ENCODE peak calls at places on chromosomes 4 and X, in ten cellular contexts. I is PC-3; G is stomach; F is CD8-positive, alpha-beta T cell; L is mesenchymal stem cell; Z is astrocyte; T is esophagus squamous epithelium; X is RWPE2; H is body of pancreas; K is psoas muscle. O is an unnamed sample. For H3K4me1 and H3K36me3, the result is how much of the 10 kb centered on the place peaks cover.

GRCh38 chrX:130028196-130028595 is 45.8 kb downstream of the BCORL1 start:
- DNase-seq in I (peak), G (peak), F (peak), L (peak), Z (no peak), T (no peak), X (no peak), H (peak), K (peak), O (peak)

GRCh38 chr4:125115476-125115875 is 199.3 kb upstream of the FAT4 start:
- DNase-seq in I (no peak), G (no peak), F (no peak), L (no peak), Z (peak), T (no peak), X (no peak), H (no peak), K (no peak), O (peak)

GRCh38 chr4:19309365-19309764 is 942.3 kb upstream of the SLIT2 start:
- DNase-seq in I (peak), G (no peak), F (no peak), L (peak), Z (peak), T (no peak), X (no peak), H (no peak), K (no peak), O (peak)

GRCh38 chr4:4427886-4428285 is 41.0 kb downstream of the NSG1 start:
- DNase-seq in I (no peak), G (no peak), F (no peak), L (no peak), Z (no peak), T (no peak), X (no peak), H (no peak), K (no peak), O (no peak)

GRCh38 chrX:47197526-47197925 is 3.9 kb downstream of the UBA1 start:
- DNase-seq in I (no peak), G (no peak), F (no peak), L (no peak), Z (no peak), T (no peak), X (no peak), H (no peak), K (peak), O (no peak)

GRCh38 chr4:100486496-100486895 is 31.3 kb downstream of the EMCN start:
- DNase-seq in I (no peak), G (peak), F (no peak), L (no peak), Z (no peak), T (no peak), X (no peak), H (peak), K (no peak), O (no peak)

GRCh38 chr4:161650812-161651211 is 513.0 kb downstream of the FSTL5 start:
- DNase-seq in I (no peak), G (no peak), F (no peak), L (no peak), Z (no peak), T (no peak), X (no peak), H (no peak), K (no peak), O (no peak)

GRCh38 chr4:72302981-72303704 is 265.9 kb downstream of the ADAMTS3 start:
- DNase-seq in I (peak), G (peak), F (no peak), L (peak), Z (no peak), T (no peak), X (no peak), H (peak), K (no peak), O (peak)

GRCh38 chr4:11698846-11699590 is 270.3 kb upstream of the HS3ST1 start:
- DNase-seq in I (peak), G (no peak), F (no peak), L (peak), Z (peak), T (no peak), X (peak), H (no peak), K (no peak), O (no peak)

GRCh38 chr4:72966652-72967051 is 102.9 kb downstream of the COX18 start:
- DNase-seq in I (no peak), G (no peak), F (no peak), L (no peak), Z (no peak), T (no peak), X (no peak), H (no peak), K (no peak), O (no peak)

GRCh38 chr4:25092139-25092538 is 61.4 kb upstream of the LGI2 start:
- DNase-seq in I (no peak), G (no peak), F (no peak), L (no peak), Z (no peak), T (no peak), X (no peak), H (no peak), K (no peak), O (peak)

GRCh38 chr4:156347412-156348075 is 393.9 kb upstream of the CTSO start:
- DNase-seq in I (peak), G (no peak), F (no peak), L (peak), Z (peak), T (no peak), X (no peak), H (no peak), K (no peak), O (no peak)

GRCh38 chr4:156329779-156330178 is 376.1 kb upstream of the CTSO start:
- DNase-seq in I (peak), G (no peak), F (no peak), L (no peak), Z (no peak), T (no peak), X (no peak), H (no peak), K (no peak), O (no peak)

GRCh38 chrX:136028383-136028984 is 43.2 kb downstream of the SLC9A6 start:
- DNase-seq in I (peak), G (no peak), F (no peak), L (peak), Z (peak), T (no peak), X (no peak), H (no peak), K (no peak), O (peak)

GRCh38 chr4:36422582-36422981 is 141.2 kb downstream of the DTHD1 start:
- DNase-seq in I (no peak), G (no peak), F (no peak), L (no peak), Z (no peak), T (no peak), X (no peak), H (no peak), K (no peak), O (no peak)

GRCh38 chrX:16524327-16524726 is 125.6 kb upstream of the S100G start:
- DNase-seq in I (no peak), G (no peak), F (no peak), L (no peak), Z (no peak), T (no peak), X (no peak), H (no peak), K (no peak), O (no peak)

GRCh38 chrX:47796433-47796906 is 40.2 kb upstream of the ZNF81 start:
- DNase-seq in I (peak), G (no peak), F (no peak), L (peak), Z (peak), T (no peak), X (no peak), H (no peak), K (no peak), O (no peak)

GRCh38 chr4:158996669-158997074 is 106.2 kb upstream of the RAPGEF2 start:
- DNase-seq in I (peak), G (no peak), F (no peak), L (peak), Z (peak), T (no peak), X (no peak), H (no peak), K (no peak), O (peak)

GRCh38 chr4:92483341-92483740 is 179.6 kb downstream of the GRID2 start:
- DNase-seq in I (peak), G (no peak), F (no peak), L (no peak), Z (no peak), T (no peak), X (no peak), H (no peak), K (no peak), O (no peak)
- H3K27ac ChIP-seq in I (no peak), G (no peak), F (no peak), L (no peak), Z (no peak), T (no peak), X (no peak), H (no peak), K (no peak), O (no peak)

DNA sequence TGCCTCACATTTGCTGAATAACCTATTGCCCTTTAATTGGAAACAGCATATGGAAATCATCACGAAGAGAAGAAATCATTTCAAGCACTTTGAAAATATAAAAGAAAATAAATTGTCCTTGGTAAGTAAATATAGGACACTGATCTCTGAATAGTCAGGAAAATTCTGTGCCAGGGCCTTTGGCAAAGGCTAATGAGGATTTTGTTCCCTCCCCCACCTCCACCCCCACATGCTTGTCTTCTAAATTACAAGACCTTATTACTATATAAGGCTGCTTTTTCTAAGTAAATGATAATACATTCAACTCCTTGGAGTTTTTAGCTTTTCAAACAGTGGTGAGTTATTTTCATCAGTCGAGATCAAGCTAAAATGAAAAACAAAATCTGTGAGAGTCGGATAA is 15.8 kb downstream of the SYNPO2 start:
- DNase-seq in I (no peak), G (no peak), F (no peak), L (no peak), Z (no peak), T (no peak), X (no peak), H (no peak), K (no peak), O (no peak)
- H3K4me1 ChIP-seq in I (under half), G (under half), F (under half), L (under half), Z (under half), T (under half), X (under half), H (under half), K (under half), O (under half)

GRCh38 chr4:147863111-147863747 is 131.3 kb downstream of the ARHGAP10 start:
- DNase-seq in I (no peak), G (no peak), F (no peak), L (no peak), Z (no peak), T (no peak), X (no peak), H (no peak), K (no peak), O (no peak)
- H3K36me3 ChIP-seq in I (under half), G (under half), F (under half), L (under half), Z (under half), T (under half), X (under half), H (under half), K (under half), O (under half)

GRCh38 chr4:56345461-56345860 is 41.8 kb downstream of the AASDH start:
- DNase-seq in I (no peak), G (no peak), F (no peak), L (no peak), Z (no peak), T (no peak), X (no peak), H (no peak), K (no peak), O (no peak)
- H3K27ac ChIP-seq in I (no peak), G (no peak), F (no peak), L (no peak), Z (no peak), T (no peak), X (no peak), H (no peak), K (no peak), O (no peak)

DNA sequence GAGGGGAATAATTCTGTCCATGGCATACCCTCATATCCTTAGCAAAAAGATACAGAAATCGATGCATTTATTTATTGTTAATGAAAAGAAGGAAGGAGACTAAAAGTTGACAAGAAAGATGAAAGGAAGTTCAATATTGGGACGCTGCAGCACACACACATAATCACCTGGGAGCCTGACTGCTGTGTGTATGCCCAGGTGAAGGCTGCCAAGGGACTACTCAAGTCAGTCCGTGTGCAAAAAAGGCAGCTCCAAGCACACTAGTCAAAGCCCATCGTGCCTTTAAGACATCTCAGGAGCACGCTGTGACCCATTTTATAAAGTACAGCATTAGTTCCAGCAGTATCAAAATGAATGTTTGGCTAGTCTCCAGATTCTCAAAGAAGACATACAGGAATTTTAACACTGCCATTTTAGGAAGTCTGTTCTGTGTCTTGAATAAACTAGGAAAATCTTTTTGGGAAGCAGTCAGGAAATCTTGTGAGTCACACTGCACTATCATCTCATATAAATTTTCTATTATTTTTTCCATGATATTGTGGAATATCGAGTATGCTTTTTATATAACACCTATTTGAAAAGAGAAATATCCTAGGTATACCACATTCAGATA is 363.9 kb downstream of the GASK1B start:
- DNase-seq in I (no peak), G (no peak), F (no peak), L (no peak), Z (no peak), T (no peak), X (no peak), H (no peak), K (no peak), O (no peak)
- H3K4me1 ChIP-seq in I (under half), G (under half), F (under half), L (under half), Z (under half), T (under half), X (under half), H (under half), K (under half), O (under half)

O was measured in A673.